ENCODE peak calls at places on chromosomes 13 and 19, in seven cellular contexts. Y is heart right ventricle; D is testis; U is PC-3; Z is CD8-positive, alpha-beta memory T cell; M is left ventricle myocardium inferior; I is colonic mucosa. B is an unnamed sample. For H3K27me3, the result is how much of the 10 kb centered on the place peaks cover.

GRCh38 chr13:32986552-32986951 is 29.7 kb upstream of the KL start:
- DNase-seq in Y (no peak), D (no peak), U (no peak), Z (no peak), M (no peak), I (no peak), B (no peak)

GRCh38 chr19:38838208-38838985 is 6.8 kb upstream of the ECH1 start:
- DNase-seq in Y (no peak), D (no peak), U (peak), Z (no peak), M (no peak), I (no peak), B (no peak)

GRCh38 chr19:30681162-30681996 is 309.2 kb downstream of the ZNF536 start:
- DNase-seq in Y (no peak), D (no peak), U (no peak), Z (no peak), M (no peak), I (no peak), B (no peak)

GRCh38 chr19:16039081-16039480 is 37.2 kb upstream of the TPM4 start:
- DNase-seq in Y (no peak), D (no peak), U (no peak), Z (no peak), M (no peak), I (no peak), B (no peak)

GRCh38 chr13:113670541-113670940 is 3.5 kb downstream of the GRK1 start:
- DNase-seq in Y (no peak), D (no peak), U (no peak), Z (peak), M (peak), I (no peak), B (peak)

GRCh38 chr19:3316132-3316648 is 50.2 kb upstream of the NFIC start:
- DNase-seq in Y (no peak), D (no peak), U (no peak), Z (no peak), M (no peak), I (no peak), B (no peak)

GRCh38 chr19:9793051-9793591 is 24.6 kb upstream of the ZNF846 start:
- DNase-seq in Y (peak), D (peak), U (peak), Z (peak), M (peak), I (peak), B (peak)

GRCh38 chr19:17997969-17998826 is 9.8 kb upstream of the ARRDC2 start:
- DNase-seq in Y (no peak), D (no peak), U (peak), Z (no peak), M (no peak), I (no peak), B (no peak)

GRCh38 chr13:19605161-19605955 is 28.1 kb upstream of the MPHOSPH8 start:
- DNase-seq in Y (no peak), D (no peak), U (peak), Z (no peak), M (no peak), I (no peak), B (no peak)

GRCh38 chr13:59319276-59319675 is 844.5 kb downstream of the DIAPH3 start:
- DNase-seq in Y (no peak), D (no peak), U (no peak), Z (no peak), M (no peak), I (no peak), B (no peak)

GRCh38 chr13:97723655-97724054 is 229.8 kb upstream of the IPO5 start:
- DNase-seq in Y (no peak), D (no peak), U (no peak), Z (no peak), M (no peak), I (no peak), B (no peak)

GRCh38 chr13:91406619-91407018 is 8.2 kb downstream of the GPC5 start:
- DNase-seq in Y (no peak), D (peak), U (peak), Z (no peak), M (no peak), I (no peak), B (no peak)

GRCh38 chr13:20528451-20528850 is 2.8 kb upstream of the CRYL1 start:
- DNase-seq in Y (no peak), D (no peak), U (no peak), Z (no peak), M (no peak), I (no peak), B (no peak)

GRCh38 chr13:74251778-74252519 is 117.7 kb upstream of the KLF12 start:
- DNase-seq in Y (no peak), D (no peak), U (peak), Z (no peak), M (no peak), I (no peak), B (no peak)

GRCh38 chr13:112270951-112271350 is 105.2 kb upstream of the SPACA7 start:
- DNase-seq in Y (no peak), D (no peak), U (no peak), Z (no peak), M (no peak), I (no peak), B (no peak)
- H3K27me3 ChIP-seq in Y (under half), D (under half), U (under half), Z (under half), M (under half), I (under half), B (under half)

GRCh38 chr19:7673995-7674667 is 2.8 kb upstream of the MCEMP1 start:
- DNase-seq in Y (peak), D (peak), U (peak), Z (no peak), M (peak), I (peak), B (peak)
- H3K27ac ChIP-seq in Y (no peak), D (no peak), U (no peak), Z (no peak), M (no peak), I (no peak), B (no peak)

GRCh38 chr19:43638991-43639494 is 607 bp downstream of the CADM4 start:
- DNase-seq in Y (no peak), D (no peak), U (no peak), Z (no peak), M (no peak), I (no peak), B (no peak)
- H3K27me3 ChIP-seq in Y (under half), D (under half), U (under half), Z (under half), M (half or more), I (under half), B (under half)

DNA sequence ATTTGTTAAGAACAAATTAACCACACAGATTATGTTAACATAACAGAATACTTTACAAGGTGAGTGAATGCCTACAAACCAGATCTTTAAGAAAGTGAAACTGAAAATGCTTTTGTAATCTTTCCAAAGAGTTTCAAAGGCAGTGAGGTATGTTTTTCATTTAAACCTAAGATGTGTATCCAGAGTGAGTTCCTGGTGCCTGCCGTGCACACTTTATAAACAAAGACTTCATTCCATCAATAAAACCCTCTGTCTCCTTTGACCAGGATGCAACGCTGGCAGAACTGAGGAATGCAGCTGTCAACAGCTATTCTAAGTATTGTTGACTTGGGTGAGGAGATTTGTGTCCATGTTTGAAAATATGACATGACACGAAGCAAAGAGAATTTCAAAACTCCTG is 344.6 kb downstream of the DNAJC15 start:
- DNase-seq in Y (no peak), D (no peak), U (no peak), Z (no peak), M (no peak), I (no peak), B (no peak)
- H3K27ac ChIP-seq in Y (peak), D (no peak), U (no peak), Z (no peak), M (no peak), I (no peak), B (peak)

DNA sequence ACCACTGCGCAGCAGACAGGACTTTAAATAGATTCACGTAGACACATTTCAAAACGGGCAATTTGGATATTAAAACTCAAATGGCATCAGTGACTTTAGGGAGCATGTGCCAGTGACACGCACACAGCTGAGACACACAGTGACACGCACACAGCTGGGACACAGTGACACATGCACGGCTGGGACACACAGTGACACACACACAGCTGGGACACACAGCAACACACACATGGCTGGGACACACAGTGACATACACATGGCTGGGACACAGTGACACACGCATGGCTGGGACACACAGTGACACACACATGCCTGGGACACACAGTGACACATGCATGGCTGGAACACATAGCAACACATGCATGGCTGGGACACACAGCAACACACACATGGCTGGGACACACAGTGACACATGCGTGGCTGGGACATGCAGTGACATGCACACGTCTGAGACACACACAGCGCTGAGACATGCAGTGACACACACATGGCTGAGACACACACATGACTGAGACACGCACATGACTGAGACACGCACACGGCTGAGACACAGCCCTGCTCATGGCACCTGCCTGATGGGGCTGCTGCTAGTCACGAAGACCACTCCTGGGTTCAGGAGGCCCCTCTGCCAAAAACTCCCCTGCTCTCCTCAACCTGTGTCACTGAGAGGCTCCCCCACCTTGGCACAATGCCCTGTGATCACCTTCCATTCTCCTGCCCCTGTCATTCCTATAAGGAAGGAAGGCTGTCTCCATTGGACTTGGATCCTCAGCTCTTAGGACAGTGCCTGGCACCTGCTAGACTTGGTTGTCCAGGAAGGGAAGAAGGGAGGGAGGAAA is 52.5 kb downstream of the SOX1 start:
- DNase-seq in Y (no peak), D (no peak), U (no peak), Z (no peak), M (no peak), I (no peak), B (no peak)
- H3K27me3 ChIP-seq in Y (under half), D (under half), U (half or more), Z (under half), M (half or more), I (under half), B (under half)

DNA sequence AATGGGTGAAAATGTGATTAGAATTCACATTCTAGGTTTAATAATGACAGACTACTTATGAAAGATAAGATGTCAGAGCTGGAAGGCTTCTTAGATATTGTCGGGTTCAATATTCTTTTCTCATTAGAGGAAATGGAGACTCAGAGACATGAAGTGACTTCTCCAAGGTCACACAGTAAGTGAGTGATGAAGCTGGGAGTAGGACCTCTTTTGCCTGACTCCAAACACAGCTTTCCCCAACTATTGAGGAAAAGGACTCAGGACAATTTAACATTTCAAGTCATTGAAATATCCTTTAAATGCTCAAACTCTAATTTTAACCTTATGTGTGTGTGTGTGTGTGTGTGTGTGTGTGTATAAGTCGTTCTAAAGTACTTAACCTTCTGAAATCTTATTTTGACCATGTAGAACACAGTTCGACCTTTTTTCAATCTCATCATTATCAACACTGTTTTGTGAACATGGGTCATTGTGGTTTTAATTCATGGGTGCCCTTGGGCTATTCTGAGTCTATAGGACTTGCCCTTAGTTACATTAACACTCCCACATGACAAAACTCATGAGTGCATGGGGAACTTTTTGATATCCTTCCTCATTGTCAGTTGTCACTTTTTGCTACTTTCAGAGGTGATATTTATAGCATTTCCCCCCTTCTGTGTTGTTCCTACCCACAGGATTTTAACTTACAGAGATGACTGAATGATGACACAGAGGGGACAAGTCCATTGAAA is 53.0 kb downstream of the LRCH1 start:
- DNase-seq in Y (no peak), D (no peak), U (peak), Z (no peak), M (no peak), I (no peak), B (no peak)
- H3K27ac ChIP-seq in Y (peak), D (peak), U (no peak), Z (no peak), M (peak), I (no peak), B (no peak)

GRCh38 chr13:86877449-86877848 is 793.7 kb upstream of the SLITRK5 start:
- DNase-seq in Y (no peak), D (no peak), U (no peak), Z (no peak), M (no peak), I (no peak), B (no peak)

GRCh38 chr13:86881390-86881789 is 789.8 kb upstream of the SLITRK5 start:
- DNase-seq in Y (no peak), D (no peak), U (no peak), Z (no peak), M (no peak), I (no peak), B (no peak)

GRCh38 chr13:86882835-86883234 is 788.3 kb upstream of the SLITRK5 start:
- DNase-seq in Y (no peak), D (no peak), U (no peak), Z (no peak), M (no peak), I (no peak), B (no peak)

GRCh38 chr13:86882107-86882506 is 789.1 kb upstream of the SLITRK5 start:
- DNase-seq in Y (no peak), D (no peak), U (no peak), Z (no peak), M (no peak), I (no peak), B (no peak)
- H3K27me3 ChIP-seq in Y (under half), D (under half), U (under half), Z (under half), M (under half), I (under half), B (under half)

GRCh38 chr19:46892252-46893179 is 31.7 kb downstream of the ARHGAP35 start:
- DNase-seq in Y (no peak), D (no peak), U (no peak), Z (no peak), M (no peak), I (no peak), B (no peak)

GRCh38 chr19:46886546-46887239 is 25.9 kb downstream of the ARHGAP35 start:
- DNase-seq in Y (no peak), D (no peak), U (peak), Z (no peak), M (no peak), I (no peak), B (no peak)

GRCh38 chr19:46885411-46885810 is 24.6 kb downstream of the ARHGAP35 start:
- DNase-seq in Y (no peak), D (no peak), U (no peak), Z (no peak), M (no peak), I (no peak), B (no peak)

GRCh38 chr19:46887240-46887782 is 26.5 kb downstream of the ARHGAP35 start:
- DNase-seq in Y (no peak), D (no peak), U (no peak), Z (no peak), M (no peak), I (no peak), B (no peak)

GRCh38 chr19:46890423-46891170 is 29.8 kb downstream of the ARHGAP35 start:
- DNase-seq in Y (no peak), D (no peak), U (peak), Z (no peak), M (no peak), I (peak), B (no peak)
- H3K27ac ChIP-seq in Y (no peak), D (no peak), U (peak), Z (no peak), M (no peak), I (peak), B (peak)

DNA sequence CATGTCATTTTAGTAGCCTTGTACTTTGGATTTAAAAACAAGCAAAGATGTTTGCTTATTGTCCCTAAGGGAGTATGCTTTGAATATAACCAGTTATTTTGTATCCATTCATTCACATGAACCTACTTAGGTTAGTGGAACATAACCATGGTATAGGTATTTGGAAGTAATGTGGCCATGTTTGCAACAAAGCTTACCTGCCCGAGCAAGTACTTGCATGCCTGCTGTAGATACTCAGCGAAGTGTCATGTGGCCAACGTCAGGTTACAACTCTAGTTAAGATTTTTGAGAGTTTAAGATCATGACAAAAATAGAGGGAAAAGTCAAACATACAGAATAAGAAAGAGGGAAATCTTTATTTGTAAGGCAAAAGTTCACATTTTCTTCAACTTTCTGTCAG is 57.2 kb downstream of the COG6 start:
- DNase-seq in Y (no peak), D (no peak), U (no peak), Z (no peak), M (no peak), I (no peak), B (no peak)
- H3K27me3 ChIP-seq in Y (under half), D (under half), U (under half), Z (under half), M (under half), I (under half), B (under half)